ENCODE peak calls at places on chromosomes 3 and 15, in five cellular contexts. S, C, D, Z and P are unnamed samples.

GRCh38 chr3:196970547-196971093 is 2.0 kb upstream of the PIGZ start:
- DNase-seq in S (no peak), C (no peak), D (no peak), Z (no peak), P (no peak)

GRCh38 chr3:11059090-11059798 is 66.7 kb downstream of the SLC6A1 start:
- DNase-seq in S (peak), C (peak), D (peak), Z (peak), P (peak)

GRCh38 chr3:101876142-101876541 is 26.8 kb downstream of the NFKBIZ start:
- DNase-seq in S (no peak), C (no peak), D (no peak), Z (no peak), P (no peak)

GRCh38 chr15:28014623-28015200 is 84.4 kb downstream of the OCA2 start:
- DNase-seq in S (no peak), C (no peak), D (no peak), Z (no peak), P (no peak)

GRCh38 chr15:50778089-50778488 is 12.6 kb upstream of the SPPL2A start:
- DNase-seq in S (no peak), C (no peak), D (no peak), Z (no peak), P (no peak)

GRCh38 chr3:42850263-42850662 is 25.4 kb downstream of the CYP8B1 start:
- DNase-seq in S (no peak), C (no peak), D (no peak), Z (no peak), P (no peak)

GRCh38 chr3:52870471-52870870 is 26.9 kb downstream of the STIMATE start:
- DNase-seq in S (no peak), C (no peak), D (no peak), Z (no peak), P (no peak)

GRCh38 chr15:88069561-88069960 is 187.0 kb downstream of the NTRK3 start:
- DNase-seq in S (no peak), C (no peak), D (no peak), Z (no peak), P (no peak)

GRCh38 chr15:64134322-64134829 is 17.2 kb upstream of the SNX22 start:
- DNase-seq in S (no peak), C (no peak), D (no peak), Z (no peak), P (no peak)

GRCh38 chr3:187808466-187809291 is 63.4 kb upstream of the BCL6 start:
- DNase-seq in S (no peak), C (no peak), D (no peak), Z (peak), P (peak)

GRCh38 chr3:129440648-129441190 is 695 bp downstream of the IFT122 start:
- DNase-seq in S (no peak), C (no peak), D (no peak), Z (no peak), P (no peak)

GRCh38 chr15:27468151-27468556 is 497.2 kb downstream of the GABRG3 start:
- DNase-seq in S (no peak), C (no peak), D (peak), Z (no peak), P (no peak)

DNA sequence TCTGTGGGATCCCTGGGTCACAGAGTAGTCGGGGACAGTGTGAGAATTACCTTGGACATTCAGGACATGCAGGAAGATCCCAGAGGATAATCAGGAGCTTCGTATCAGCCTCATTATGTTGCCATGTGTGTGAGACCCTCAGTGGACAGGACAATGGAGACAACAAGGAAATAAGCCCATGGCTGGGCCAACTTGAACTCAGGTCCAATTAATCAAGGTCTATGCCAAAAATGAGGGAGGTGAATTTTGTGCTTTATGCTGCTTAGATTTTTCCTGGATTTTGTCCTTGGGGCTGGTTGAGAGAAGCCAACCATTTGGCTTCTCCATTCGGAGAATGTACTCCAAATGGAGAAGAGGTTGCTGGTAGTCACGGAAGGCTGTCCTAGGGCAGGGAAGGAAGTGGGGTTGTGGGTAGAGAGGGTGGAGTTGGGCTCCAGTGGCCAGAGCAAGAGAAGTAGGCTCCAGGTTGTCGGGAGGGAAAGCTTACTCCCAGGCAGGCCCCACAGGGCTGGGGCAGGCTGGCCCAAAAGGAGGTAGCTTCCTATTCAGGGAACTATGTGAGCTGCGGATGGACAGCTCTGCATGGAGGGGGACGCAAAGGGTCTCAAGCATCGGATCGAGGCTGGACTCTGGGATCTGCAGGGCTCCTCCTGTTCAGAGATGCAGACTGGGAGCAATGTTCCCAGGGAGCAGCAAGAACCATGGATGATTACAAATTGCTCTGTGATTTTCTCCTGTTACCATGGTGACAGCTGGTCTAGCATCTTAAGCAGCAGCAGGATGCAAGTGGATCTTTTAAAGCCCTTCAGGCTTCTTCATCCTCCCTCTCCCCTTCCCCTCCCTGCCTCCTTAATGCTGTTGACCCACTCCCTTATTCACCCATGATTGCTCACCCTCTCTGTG is 91.1 kb downstream of the WNT7A start:
- DNase-seq in S (no peak), C (no peak), D (no peak), Z (no peak), P (no peak)
- TF ChIP-seq POLR2AphosphoS5 in S (no peak), C (no peak), D (no peak), Z (no peak), P (no peak)

GRCh38 chr3:46024131-46024530 is 3.2 kb downstream of the XCR1 start:
- DNase-seq in S (no peak), C (no peak), D (no peak), Z (no peak), P (no peak)
- H2AFZ ChIP-seq in S (no peak), C (no peak), D (peak), Z (no peak), P (no peak)

DNA sequence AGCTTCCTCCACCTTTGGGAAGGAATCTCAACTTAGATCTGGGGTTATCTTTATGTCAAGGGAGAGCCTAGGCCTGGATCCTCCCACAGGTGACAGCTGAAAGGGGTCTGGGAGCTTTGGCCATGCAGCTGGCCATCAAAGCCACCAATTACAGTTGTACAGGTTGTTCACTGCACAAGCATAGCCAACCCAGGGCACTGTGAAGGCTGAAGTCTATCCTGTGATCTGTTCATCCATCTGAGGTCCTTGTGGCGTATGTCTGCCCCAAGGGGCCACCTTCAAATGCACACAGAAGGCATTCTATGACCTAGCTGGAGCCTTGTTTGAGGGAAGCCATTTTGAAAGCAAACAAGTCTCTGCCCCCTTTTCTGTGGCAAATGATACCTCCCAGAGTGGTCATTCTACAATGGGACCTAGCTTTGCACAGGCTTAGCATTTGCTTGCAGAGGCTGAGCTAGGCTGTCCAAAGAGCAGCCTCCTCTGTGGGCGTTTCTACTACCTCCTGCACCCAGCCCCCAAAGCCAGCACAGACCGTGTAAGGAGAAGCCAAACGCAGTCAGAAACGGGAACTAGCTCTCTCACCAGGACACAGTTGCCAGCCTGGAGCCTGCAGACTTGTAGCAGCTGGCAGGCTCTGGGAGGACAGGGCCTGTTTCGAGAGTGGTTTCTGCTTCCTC is 157.4 kb upstream of the SMAD3 start:
- DNase-seq in S (no peak), C (no peak), D (no peak), Z (peak), P (no peak)
- H3K27ac ChIP-seq in S (no peak), C (no peak), D (no peak), Z (no peak), P (no peak)

GRCh38 chr3:37096972-37097371 is 77.4 kb downstream of the LRRFIP2 start:
- DNase-seq in S (no peak), C (no peak), D (no peak), Z (no peak), P (no peak)

GRCh38 chr3:37098884-37099283 is 75.5 kb downstream of the LRRFIP2 start:
- DNase-seq in S (no peak), C (no peak), D (no peak), Z (no peak), P (no peak)

GRCh38 chr3:37097776-37098175 is 76.6 kb downstream of the LRRFIP2 start:
- DNase-seq in S (no peak), C (no peak), D (no peak), Z (no peak), P (no peak)

GRCh38 chr3:37093481-37093880 is 80.9 kb downstream of the LRRFIP2 start:
- DNase-seq in S (no peak), C (no peak), D (no peak), Z (no peak), P (no peak)

DNA sequence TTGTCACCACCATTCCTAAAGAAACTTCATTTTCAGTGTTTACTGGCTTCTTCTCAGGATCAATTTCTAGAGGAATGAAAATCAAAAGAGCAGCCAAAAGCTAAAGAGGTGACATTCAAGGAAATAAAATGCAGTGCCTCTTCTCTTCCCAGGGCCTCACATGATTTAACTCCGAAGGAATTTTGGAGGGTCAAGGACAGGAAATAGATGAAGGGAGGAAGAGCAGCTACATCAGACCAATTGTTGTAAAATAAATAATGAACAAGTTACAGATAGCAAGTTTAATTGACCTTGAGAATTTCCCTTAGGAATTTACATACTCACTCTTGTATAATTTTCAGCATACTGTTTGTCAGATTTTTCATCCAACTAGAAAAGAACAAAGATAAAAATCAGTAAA is 78.1 kb downstream of the LRRFIP2 start:
- DNase-seq in S (no peak), C (no peak), D (no peak), Z (peak), P (peak)
- TF ChIP-seq POLR2AphosphoS5 in S (peak), C (no peak), D (no peak), Z (no peak), P (no peak)

GRCh38 chr3:171883893-171884279 is 40.7 kb downstream of the TMEM212 start:
- DNase-seq in S (no peak), C (no peak), D (no peak), Z (no peak), P (peak)
- H2AFZ ChIP-seq in S (no peak), C (no peak), D (no peak), Z (peak), P (peak)

GRCh38 chr3:48459331-48459730 is 12.8 kb downstream of the ATRIP start:
- DNase-seq in S (no peak), C (no peak), D (no peak), Z (no peak), P (no peak)

GRCh38 chr3:48456466-48456865 is 9.9 kb downstream of the ATRIP start:
- DNase-seq in S (no peak), C (no peak), D (no peak), Z (no peak), P (no peak)

GRCh38 chr3:48459773-48460516 is 13.4 kb downstream of the ATRIP start:
- DNase-seq in S (no peak), C (no peak), D (no peak), Z (no peak), P (no peak)

GRCh38 chr3:48463703-48464102 is 17.2 kb downstream of the ATRIP start:
- DNase-seq in S (no peak), C (no peak), D (no peak), Z (no peak), P (no peak)

DNA sequence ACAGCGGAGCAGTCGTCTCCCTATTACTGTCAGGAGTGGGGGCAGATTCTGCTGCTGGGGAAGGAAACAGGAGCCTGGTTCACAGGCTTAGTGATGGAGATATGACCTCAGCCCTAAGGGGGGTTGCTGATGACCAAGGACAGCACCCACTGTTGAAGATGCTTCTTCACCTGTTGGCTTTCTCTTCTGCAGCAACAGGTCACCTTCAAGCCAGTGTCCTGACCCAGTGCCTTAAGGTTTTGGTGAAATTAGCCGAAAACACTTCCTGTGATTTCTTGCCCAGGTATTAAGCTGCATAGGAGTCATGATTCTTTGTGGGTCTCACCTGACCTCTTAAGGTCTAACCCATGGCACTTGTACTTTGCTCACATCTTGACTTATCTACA is 14.0 kb downstream of the ATRIP start:
- DNase-seq in S (no peak), C (no peak), D (no peak), Z (no peak), P (no peak)
- H3K27ac ChIP-seq in S (no peak), C (no peak), D (no peak), Z (no peak), P (no peak)

GRCh38 chr3:39362177-39362576 is 21.0 kb upstream of the SLC25A38 start:
- DNase-seq in S (no peak), C (no peak), D (peak), Z (no peak), P (no peak)
- TF ChIP-seq POLR2AphosphoS5 in S (no peak), C (no peak), D (no peak), Z (no peak), P (no peak)

DNA sequence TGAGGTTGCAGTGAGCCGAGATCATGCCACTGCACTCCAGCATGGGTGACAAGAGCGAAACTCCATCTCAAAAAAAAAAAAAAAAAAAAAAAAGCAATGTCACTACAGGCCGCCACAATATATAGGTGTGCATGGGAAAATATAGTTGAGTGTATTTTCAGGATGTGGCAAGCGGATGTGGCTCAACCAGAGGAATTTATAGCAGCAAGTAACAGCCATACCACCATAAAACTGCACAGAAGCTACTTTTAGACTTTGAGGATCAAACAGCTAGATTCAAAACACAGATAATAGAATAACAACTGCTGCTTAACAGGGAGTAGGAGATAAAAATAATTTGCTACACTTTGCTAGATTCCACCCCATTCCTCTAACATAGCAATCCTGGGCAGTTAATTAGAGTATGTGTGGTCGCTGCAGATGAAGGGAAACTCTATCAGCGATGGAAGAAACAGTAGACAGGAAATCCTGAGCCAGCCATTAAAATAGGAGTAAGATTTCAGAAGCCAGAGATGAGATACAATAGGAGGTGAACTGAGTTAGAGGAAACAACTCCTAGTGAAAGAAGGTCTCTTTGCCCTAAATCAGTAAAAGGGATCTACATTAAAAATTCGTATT is 318.7 kb upstream of the STT3B start:
- DNase-seq in S (no peak), C (no peak), D (no peak), Z (no peak), P (no peak)
- H2AFZ ChIP-seq in S (no peak), C (no peak), D (no peak), Z (no peak), P (no peak)